ENCODE peak calls at places on chromosomes 4 and X, in five cellular contexts. G, W, O, B and M are unnamed samples.

GRCh38 chrX:24158881-24159280 is 9.4 kb downstream of the ZFX start:
- DNase-seq in G (no peak), W (no peak), O (no peak), B (no peak), M (no peak)

GRCh38 chr4:24924309-24924781 is 11.5 kb upstream of the CCDC149 start:
- DNase-seq in G (peak), W (no peak), O (no peak), B (peak), M (no peak)

GRCh38 chr4:15765910-15766703 is 12.0 kb upstream of the CD38 start:
- DNase-seq in G (no peak), W (no peak), O (no peak), B (no peak), M (no peak)

GRCh38 chr4:115537387-115537786 is 424.0 kb upstream of the NDST4 start:
- DNase-seq in G (peak), W (no peak), O (no peak), B (no peak), M (no peak)

GRCh38 chr4:125085-125820 is 952 bp downstream of the ZNF718 start:
- DNase-seq in G (peak), W (peak), O (no peak), B (peak), M (peak)

GRCh38 chr4:84455697-84456096 is 43.4 kb downstream of the NKX6-1 start:
- DNase-seq in G (no peak), W (no peak), O (no peak), B (peak), M (no peak)

GRCh38 chr4:84648863-84649647 is 66.1 kb downstream of the CDS1 start:
- DNase-seq in G (no peak), W (no peak), O (no peak), B (no peak), M (no peak)

GRCh38 chr4:183532823-183533222 is 28.0 kb downstream of the ING2 start:
- DNase-seq in G (peak), W (no peak), O (no peak), B (peak), M (no peak)

GRCh38 chr4:129233691-129234090 is 137.7 kb downstream of the C4orf33 start:
- DNase-seq in G (no peak), W (no peak), O (no peak), B (no peak), M (no peak)

GRCh38 chr4:373062-373839 is 35.6 kb downstream of the ZNF141 start:
- DNase-seq in G (no peak), W (no peak), O (no peak), B (no peak), M (no peak)

GRCh38 chr4:181674315-181674714 is 568.9 kb upstream of the TENM3 start:
- DNase-seq in G (peak), W (no peak), O (no peak), B (no peak), M (no peak)

GRCh38 chr4:32192991-32193390 is 1472.8 kb downstream of the PCDH7 start:
- DNase-seq in G (no peak), W (no peak), O (no peak), B (no peak), M (no peak)
- TF ChIP-seq CTCF in G (no peak), W (no peak), O (no peak), B (no peak), M (no peak)

DNA sequence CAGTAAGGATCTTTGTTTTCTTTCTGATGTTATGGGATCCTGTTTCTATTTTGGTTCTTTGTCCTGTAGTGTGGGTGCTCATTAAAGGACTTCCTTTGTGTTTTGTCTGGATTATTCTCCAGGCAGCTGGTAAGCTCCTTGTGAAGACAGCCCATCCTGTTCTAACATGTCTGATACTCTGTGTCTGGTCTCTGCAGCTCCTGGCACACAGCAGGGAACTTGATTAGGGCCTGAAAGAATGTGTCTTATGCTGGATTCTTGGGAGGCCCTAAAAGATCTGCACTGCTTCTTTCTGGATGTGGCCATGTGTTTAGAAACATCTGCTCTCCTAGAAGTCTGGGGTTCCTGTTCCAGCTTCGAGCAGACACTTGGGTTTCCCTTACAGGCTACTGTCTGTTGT is 38.1 kb upstream of the ATXN3L start:
- DNase-seq in G (peak), W (no peak), O (peak), B (peak), M (no peak)
- H3K4me3 ChIP-seq in G (no peak), W (no peak), O (no peak), B (no peak), M (no peak)

GRCh38 chrX:80285131-80285773 is 135.0 kb upstream of the TENT5D start:
- DNase-seq in G (peak), W (no peak), O (no peak), B (no peak), M (no peak)

DNA sequence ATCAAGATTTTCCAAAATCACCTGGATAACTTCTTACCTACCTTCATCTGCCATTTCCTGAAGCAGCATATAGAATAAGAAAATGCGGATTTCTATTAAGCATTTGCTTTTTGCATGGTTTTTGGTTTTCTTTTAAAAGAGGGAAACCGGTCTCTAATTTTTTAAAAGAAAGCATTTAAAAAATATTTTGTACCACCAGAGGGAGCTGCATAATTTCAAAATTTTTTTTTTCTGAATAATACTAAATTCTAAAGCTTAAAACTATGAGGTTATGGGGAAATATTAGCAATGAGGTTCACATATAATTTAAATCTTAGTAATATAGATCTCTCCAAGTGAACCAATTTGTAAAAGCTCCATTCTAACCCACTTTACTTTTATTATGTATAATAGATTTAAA is 137.7 kb upstream of the TENT5D start:
- DNase-seq in G (no peak), W (no peak), O (no peak), B (no peak), M (no peak)
- TF ChIP-seq CTCF in G (no peak), W (no peak), O (no peak), B (no peak), M (peak)

GRCh38 chr4:107737470-107737869 is 17.4 kb upstream of the PAPSS1 start:
- DNase-seq in G (peak), W (no peak), O (no peak), B (no peak), M (no peak)
- H3K4me3 ChIP-seq in G (no peak), W (no peak), O (no peak), B (no peak), M (no peak)

GRCh38 chr4:48686369-48686768 is 93.7 kb downstream of the FRYL start:
- DNase-seq in G (no peak), W (no peak), O (no peak), B (no peak), M (no peak)
- TF ChIP-seq CTCF in G (no peak), W (no peak), O (no peak), B (no peak), M (no peak)